ENCODE peak calls at places on chromosomes 7 and 10, in four cellular contexts. T, Y, R and P are unnamed samples.

GRCh38 chr7:407706-408539 is 111.7 kb downstream of the PDGFA start:
- DNase-seq in T (no peak), Y (no peak), R (no peak), P (no peak)

GRCh38 chr7:22728416-22729029 is 1.5 kb downstream of the IL6 start:
- DNase-seq in T (no peak), Y (peak; percentile 7), R (no peak), P (no peak)

GRCh38 chr10:5921746-5922145 is 31.7 kb downstream of the FBH1 start:
- DNase-seq in T (no peak), Y (no peak), R (no peak), P (no peak)

GRCh38 chr7:102830206-102830605 is 81.4 kb downstream of the FAM185A start:
- DNase-seq in T (no peak), Y (no peak), R (no peak), P (peak; percentile 1)

GRCh38 chr7:76262683-76263402 is 39.6 kb upstream of the HSPB1 start:
- DNase-seq in T (peak; percentile 42), Y (peak; percentile 92), R (no peak), P (peak; percentile 18)

GRCh38 chr7:133770863-133771492 is 356.2 kb upstream of the LRGUK start:
- DNase-seq in T (no peak), Y (no peak), R (no peak), P (peak; percentile 33)

GRCh38 chr10:13503745-13504463 is 24.9 kb downstream of the BEND7 start:
- DNase-seq in T (no peak), Y (no peak), R (no peak), P (no peak)

GRCh38 chr10:10500941-10501340 is 516.7 kb upstream of the CELF2 start:
- DNase-seq in T (no peak), Y (no peak), R (no peak), P (no peak)

GRCh38 chr7:49102413-49102812 is 178.1 kb downstream of the CDC14C start:
- DNase-seq in T (no peak), Y (no peak), R (no peak), P (no peak)

GRCh38 chr10:24451325-24451820 is 242.4 kb downstream of the KIAA1217 start:
- DNase-seq in T (no peak), Y (no peak), R (no peak), P (no peak)

GRCh38 chr7:158645842-158646241 is 58.2 kb upstream of the PTPRN2 start:
- DNase-seq in T (no peak), Y (no peak), R (no peak), P (no peak)